ENCODE peak calls at places on chromosomes 1 and 21, in six cellular contexts. S is stimulated activated CD4-positive, alpha-beta T cell treated with anti-CD3 and anti-CD28 coated beads, TNF-alpha, amount 100 ng/mL, for 1 hour; L is memory B cell; N is globus pallidus; D is fibroblast of lung; A is M059J. C is an unnamed sample.
A peak's percentile ranks its signal among the peaks of the same experiment; 100 is the strongest.

GRCh38 chr1:39971138-39971537 is 16.2 kb downstream of the MFSD2A start:
- DNase-seq in L (no peak), N (no peak), D (no peak), A (no peak), S (no peak), C (no peak)

GRCh38 chr21:35924714-35925301 is 135.5 kb downstream of the SETD4 start:
- DNase-seq in A (peak; percentile 99), N (no peak), S (no peak), D (peak; percentile 93), L (no peak), C (no peak)

GRCh38 chr1:18926315-18927081 is 24.1 kb upstream of the ALDH4A1 start:
- DNase-seq in S (peak; percentile 58), A (peak; percentile 99), L (peak; percentile 40), N (no peak), D (peak; percentile 91), C (no peak)

GRCh38 chr1:207752456-207753132 is 740 bp downstream of the CD46 start:
- DNase-seq in N (peak; percentile 20), S (peak; percentile 14), D (peak; percentile 20), A (peak; percentile 47), L (peak; percentile 18), C (no peak)

GRCh38 chr21:28419811-28420210 is 572.9 kb downstream of the LTN1 start:
- DNase-seq in S (no peak), L (no peak), D (no peak), A (no peak), N (no peak), C (no peak)

GRCh38 chr1:63669151-63669961 is 76.1 kb downstream of the PGM1 start:
- DNase-seq in S (no peak), L (no peak), D (no peak), N (no peak), A (no peak), C (no peak)

GRCh38 chr1:83931658-83932253 is 67.2 kb downstream of the TTLL7 start:
- DNase-seq in A (peak; percentile 66), L (no peak), S (no peak), N (peak; percentile 80), D (peak; percentile 72), C (peak; percentile 66)

GRCh38 chr1:224051086-224051406 is 62.9 kb upstream of the FBXO28 start:
- DNase-seq in N (no peak), D (no peak), S (no peak), L (no peak), A (no peak), C (no peak)

GRCh38 chr1:197557302-197557701 is 218.0 kb downstream of the DENND1B start:
- DNase-seq in D (peak; percentile 43), S (no peak), N (no peak), L (no peak), A (peak; percentile 55), C (no peak)

GRCh38 chr1:44820945-44821715 is 12.8 kb downstream of the BTBD19 start:
- DNase-seq in D (no peak), L (no peak), N (no peak), S (no peak), A (no peak), C (no peak)

GRCh38 chr1:19720973-19721372 is 56.3 kb downstream of the HTR6 start:
- DNase-seq in S (no peak), D (no peak), N (no peak), L (no peak), A (no peak), C (no peak)

GRCh38 chr1:244964112-244964971 is 100.0 kb upstream of the HNRNPU start:
- DNase-seq in D (peak; percentile 83), S (no peak), L (no peak), A (peak; percentile 92), N (peak; percentile 16), C (peak; percentile 18)

GRCh38 chr21:45906859-45907258 is 74.7 kb upstream of the COL6A1 start:
- DNase-seq in D (no peak), N (no peak), S (no peak), A (no peak), L (no peak), C (no peak)

GRCh38 chr21:36909901-36910561 is 56.4 kb downstream of the HLCS start:
- DNase-seq in L (no peak), S (no peak), N (no peak), D (peak; percentile 99), A (peak; percentile 98), C (peak; percentile 30)

GRCh38 chr1:19750101-19750881 is 49.4 kb downstream of the TMCO4 start:
- DNase-seq in N (no peak), S (no peak), L (no peak), A (peak; percentile 88), D (peak; percentile 25), C (no peak)

GRCh38 chr21:33234618-33235520 is 5.1 kb downstream of the IFNAR2 start:
- DNase-seq in L (no peak), N (no peak), D (no peak), S (no peak), A (no peak), C (no peak)

GRCh38 chr1:67599085-67599484 is 85.9 kb upstream of the GADD45A start:
- DNase-seq in S (no peak), N (no peak), L (no peak), D (no peak), A (peak; percentile 13), C (no peak)